ENCODE peak calls at places on chromosome 16, in four cellular contexts. O is GM12878, U is H1, A is HepG2. H is an unnamed sample.
A peak's percentile ranks its signal among the peaks of the same experiment; 100 is the strongest.

GRCh38 chr16:69691980-69692911 is 34.1 kb downstream of the NQO1 start:
- DNase-seq in O (peak; percentile 7), U (no peak), A (no peak), H (no peak)

GRCh38 chr16:2174396-2175131 is 19.0 kb downstream of the TRAF7 start:
- DNase-seq in O (no peak), U (no peak), A (no peak), H (no peak)

GRCh38 chr16:22782299-22782698 is 31.7 kb upstream of the HS3ST2 start:
- DNase-seq in O (no peak), U (no peak), A (no peak), H (no peak)

GRCh38 chr16:5176505-5176904 is 78.9 kb upstream of the EEF2KMT start:
- DNase-seq in O (no peak), U (no peak), A (no peak), H (no peak)

GRCh38 chr16:31084584-31085298 is 4.0 kb downstream of the PRSS53 start:
- DNase-seq in O (no peak), U (no peak), A (no peak), H (no peak)

GRCh38 chr16:15970202-15970601 is 20.8 kb downstream of the ABCC1 start:
- DNase-seq in O (no peak), U (peak; percentile 41), A (peak; percentile 48), H (peak; percentile 76)

GRCh38 chr16:7482596-7483290 is 150.1 kb downstream of the RBFOX1 start:
- DNase-seq in O (no peak), U (no peak), A (no peak), H (no peak)

GRCh38 chr16:79267781-79268180 is 332.8 kb downstream of the MAF start:
- DNase-seq in O (no peak), U (no peak), A (no peak), H (no peak)

GRCh38 chr16:83095926-83096692 is 469.3 kb downstream of the CDH13 start:
- DNase-seq in O (no peak), U (no peak), A (no peak), H (no peak)

GRCh38 chr16:11129378-11129781 is 126.6 kb downstream of the SOCS1 start:
- DNase-seq in O (no peak), U (no peak), A (no peak), H (no peak)

GRCh38 chr16:48501516-48502377 is 108.2 kb downstream of the N4BP1 start:
- DNase-seq in O (no peak), U (no peak), A (no peak), H (no peak)

GRCh38 chr16:71917900-71918299 is 22.6 kb downstream of the IST1 start:
- DNase-seq in O (no peak), U (no peak), A (no peak), H (no peak)

GRCh38 chr16:11470676-11471415 is 115.9 kb downstream of the LITAF start:
- DNase-seq in O (no peak), U (no peak), A (no peak), H (no peak)

GRCh38 chr16:67995423-67995822 is 3.9 kb downstream of the DPEP2 start:
- DNase-seq in O (no peak), U (no peak), A (no peak), H (no peak)

GRCh38 chr16:24747425-24747824 is 18.0 kb downstream of the TNRC6A start:
- DNase-seq in O (no peak), U (no peak), A (no peak), H (no peak)
- H3K4me3 ChIP-seq in O (no peak overlapping the region), U (no peak overlapping the region), A (no peak overlapping the region), H (no peak overlapping the region)

GRCh38 chr16:88810166-88810867 is 1.4 kb downstream of the APRT start:
- DNase-seq in O (no peak), U (no peak), A (no peak), H (no peak)
- TF ChIP-seq SUZ12 in O (no peak), U (no peak), A (no peak), H (no peak)

GRCh38 chr16:85825326-85825725 is 25.8 kb downstream of the COX4I1 start:
- DNase-seq in O (no peak), U (no peak), A (no peak), H (no peak)
- H3K4me1 ChIP-seq in O (peaks cover 21% of the 10 kb centered on the region), U (no peaks in the 10 kb centered on the region), A (no peaks in the 10 kb centered on the region), H (peaks cover 4% of the 10 kb centered on the region)

DNA sequence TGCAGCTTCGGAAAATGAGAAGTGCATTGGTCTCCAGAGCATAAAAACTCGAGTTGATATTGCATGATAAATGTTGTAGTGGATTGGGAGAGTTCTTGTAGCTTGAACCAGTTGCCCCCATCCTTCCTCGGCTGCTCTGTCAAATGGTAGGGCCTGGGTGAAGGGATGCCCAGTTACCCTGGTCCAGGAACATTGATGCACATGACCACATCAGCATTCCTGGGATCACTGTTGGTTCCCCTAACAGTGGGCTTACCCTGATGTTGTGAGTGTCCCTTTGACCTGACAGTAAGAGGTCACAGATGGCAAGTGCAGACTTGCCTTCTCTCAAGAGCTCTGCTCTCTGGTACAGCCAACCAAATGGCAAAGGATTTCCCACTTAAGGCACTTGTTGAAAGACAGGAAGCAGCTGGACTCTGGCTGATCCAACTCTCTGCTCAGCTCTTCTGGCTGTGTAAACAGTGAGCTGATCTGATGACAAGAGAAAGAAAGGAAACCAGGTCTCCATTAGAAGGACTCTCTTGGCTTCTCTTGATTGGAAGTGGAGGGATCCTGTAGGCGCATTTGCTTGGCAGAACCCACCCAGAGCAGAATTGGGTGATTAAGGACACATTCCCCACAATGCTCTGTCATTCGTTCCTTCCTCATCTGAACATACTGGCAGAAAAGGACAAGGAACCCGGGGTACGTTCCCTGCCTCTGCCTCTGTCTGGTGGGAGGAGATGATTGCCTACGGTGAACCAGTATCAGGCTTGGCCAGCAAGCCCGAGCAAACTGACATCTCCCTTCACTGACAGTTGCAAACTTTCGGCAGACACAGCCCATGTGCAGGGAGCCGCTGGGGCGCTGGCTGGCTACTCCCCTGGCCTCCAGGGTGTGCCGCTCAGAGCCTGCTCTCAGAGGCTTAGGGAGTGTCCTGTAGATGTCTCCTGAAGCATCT is 29.3 kb downstream of the LDHD start:
- DNase-seq in O (no peak), U (no peak), A (peak; percentile 60), H (no peak)
- H3K4me3 ChIP-seq in O (no peak overlapping the region), U (no peak overlapping the region), A (no peak overlapping the region), H (no peak overlapping the region)

DNA sequence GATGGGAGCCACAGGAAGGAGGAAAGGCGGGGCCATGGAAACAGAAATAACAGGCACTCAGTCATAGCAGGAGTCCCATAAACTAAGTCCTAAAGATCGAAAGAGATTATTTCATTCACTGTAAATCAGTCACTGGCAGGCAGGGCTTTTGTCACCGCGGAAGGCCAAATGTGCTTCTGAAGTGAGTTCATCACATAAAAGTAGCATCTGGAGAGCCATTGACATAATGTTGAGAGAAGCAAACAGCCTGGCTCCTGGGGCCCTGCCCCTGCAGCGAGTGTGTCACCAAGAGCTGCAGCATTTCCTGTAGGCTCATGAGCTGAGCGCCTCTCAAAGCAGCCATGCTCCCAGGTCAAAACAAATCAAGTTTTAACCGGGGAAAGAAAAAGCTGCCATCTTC is 476.2 kb downstream of the HAPSTR1 start:
- DNase-seq in O (no peak), U (no peak), A (no peak), H (no peak)
- TF ChIP-seq SUZ12 in O (no peak), U (no peak), A (no peak), H (no peak)

GRCh38 chr16:14360326-14361037 is 269.6 kb downstream of the PARN start:
- DNase-seq in O (no peak), U (no peak), A (no peak), H (no peak)

GRCh38 chr16:14364112-14364385 is 266.0 kb downstream of the PARN start:
- DNase-seq in O (no peak), U (no peak), A (no peak), H (no peak)

GRCh38 chr16:14364386-14365199 is 265.5 kb downstream of the PARN start:
- DNase-seq in O (no peak), U (no peak), A (peak; percentile 99), H (no peak)

GRCh38 chr16:14365200-14365851 is 264.7 kb downstream of the PARN start:
- DNase-seq in O (no peak), U (no peak), A (no peak), H (no peak)

GRCh38 chr16:14362774-14363371 is 267.2 kb downstream of the PARN start:
- DNase-seq in O (no peak), U (no peak), A (no peak), H (no peak)
- H3K4me1 ChIP-seq in O (peaks cover 11% of the 10 kb centered on the region), U (no peaks in the 10 kb centered on the region), A (peaks cover 71% of the 10 kb centered on the region), H (peaks cover 11% of the 10 kb centered on the region)

DNA sequence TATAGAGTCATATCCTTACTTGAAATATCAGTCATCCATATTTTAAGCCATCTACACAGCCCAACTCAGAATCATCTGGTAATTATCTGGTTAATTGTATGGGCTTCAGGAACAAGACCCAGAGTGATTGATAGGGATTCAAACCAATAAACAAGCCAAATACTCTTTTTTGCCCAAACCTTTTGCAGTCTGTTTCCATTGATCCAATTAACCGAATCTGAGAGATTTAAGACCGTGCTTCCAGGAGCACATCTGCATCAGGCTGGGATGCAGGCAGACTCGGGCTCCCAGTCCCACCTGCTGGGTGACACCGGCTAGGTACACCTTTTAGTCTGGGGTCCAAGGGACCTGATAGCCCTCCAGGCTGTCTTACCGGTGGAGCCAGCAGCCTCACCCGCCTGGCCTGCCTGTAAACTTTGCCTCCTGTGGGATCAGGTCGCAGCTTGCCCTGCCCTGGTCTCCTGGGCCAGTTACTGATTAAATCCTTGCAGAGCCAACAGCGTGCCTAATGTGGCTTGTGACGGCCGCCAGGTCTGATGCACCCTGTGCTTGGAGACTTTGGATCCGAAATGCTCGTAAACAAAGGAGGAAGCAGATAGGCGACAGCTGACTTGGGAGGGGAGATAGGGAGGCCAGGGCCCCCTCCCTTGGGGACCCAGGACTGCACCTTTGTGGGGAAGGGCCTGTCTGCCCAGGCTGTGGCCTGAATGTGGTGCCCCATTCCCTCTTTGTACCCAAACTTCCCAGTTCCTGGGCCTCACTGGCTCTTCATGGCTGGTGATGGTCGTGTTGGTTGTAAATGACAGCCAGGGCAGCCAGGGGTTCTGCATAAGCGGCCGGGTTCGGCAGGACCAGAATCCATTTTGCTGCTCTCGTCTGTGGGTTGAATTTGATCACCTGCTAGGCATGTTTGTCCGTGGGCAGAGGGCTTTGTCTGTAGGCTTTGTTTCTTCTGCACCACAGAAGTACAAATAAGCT is 3.8 kb downstream of the CMIP start:
- DNase-seq in O (no peak), U (no peak), A (peak; percentile 98), H (no peak)
- H3K4me3 ChIP-seq in O (peak overlapping the region; percentile 100), U (no peak overlapping the region), A (peak overlapping the region; percentile 93), H (no peak overlapping the region)

GRCh38 chr16:54503436-54503835 is 216.8 kb upstream of the IRX3 start:
- DNase-seq in O (no peak), U (no peak), A (no peak), H (no peak)

GRCh38 chr16:54506691-54507090 is 220.1 kb upstream of the IRX3 start:
- DNase-seq in O (no peak), U (no peak), A (no peak), H (no peak)

GRCh38 chr16:54505479-54506247 is 219.1 kb upstream of the IRX3 start:
- DNase-seq in O (no peak), U (no peak), A (no peak), H (no peak)

GRCh38 chr16:54503011-54503410 is 216.4 kb upstream of the IRX3 start:
- DNase-seq in O (no peak), U (no peak), A (no peak), H (no peak)

DNA sequence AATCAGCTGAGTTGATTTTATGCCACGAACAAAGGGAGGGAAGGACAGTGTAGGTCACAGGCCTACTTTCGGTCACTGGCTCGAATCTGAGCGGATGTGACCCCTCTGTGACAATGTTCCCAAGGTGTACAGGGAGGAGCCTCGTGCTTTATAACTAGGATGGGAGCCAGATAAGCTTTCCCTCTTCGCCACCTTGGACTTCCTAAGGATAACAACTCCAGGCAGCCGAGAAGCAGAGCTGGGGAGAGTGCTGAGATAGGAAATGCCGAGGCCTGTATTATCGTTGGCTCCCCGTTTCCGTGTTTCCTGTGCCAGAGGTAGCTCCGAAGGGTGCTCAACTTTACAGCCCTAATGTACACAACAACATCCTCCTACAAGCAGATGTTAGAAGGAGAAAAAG is 217.8 kb upstream of the IRX3 start:
- DNase-seq in O (no peak), U (no peak), A (no peak), H (no peak)
- TF ChIP-seq SUZ12 in O (no peak), U (no peak), A (no peak), H (no peak)

H was measured in NT2/D1.